ENCODE peak calls at places on chromosome 10, in seven cellular contexts. H, S, L, P, F, U and D are unnamed samples.

GRCh38 chr10:36608251-36608650 is 517.1 kb upstream of the ANKRD30A start:
- DNase-seq in H (peak), S (peak), L (no peak), P (no peak), F (no peak), U (no peak), D (no peak)

GRCh38 chr10:47413531-47414226 is 29.6 kb upstream of the ZNF488 start:
- DNase-seq in H (no peak), S (no peak), L (no peak), P (no peak), F (no peak), U (no peak), D (no peak)

GRCh38 chr10:103204353-103205255 is 11.5 kb upstream of the NT5C2 start:
- DNase-seq in H (no peak), S (no peak), L (peak), P (no peak), F (no peak), U (no peak), D (no peak)

GRCh38 chr10:94200148-94200846 is 162.4 kb downstream of the NOC3L start:
- DNase-seq in H (no peak), S (no peak), L (no peak), P (no peak), F (no peak), U (no peak), D (no peak)

GRCh38 chr10:76242956-76243355 is 811.5 kb downstream of the LRMDA start:
- DNase-seq in H (no peak), S (no peak), L (no peak), P (no peak), F (no peak), U (no peak), D (no peak)

GRCh38 chr10:119115921-119116320 is 12.0 kb downstream of the DENND10 start:
- DNase-seq in H (peak), S (peak), L (no peak), P (no peak), F (no peak), U (no peak), D (no peak)

GRCh38 chr10:7475046-7475860 is 64.4 kb upstream of the SFMBT2 start:
- DNase-seq in H (no peak), S (peak), L (peak), P (peak), F (no peak), U (no peak), D (no peak)

GRCh38 chr10:131980757-131981428 is 830 bp downstream of the BNIP3 start:
- DNase-seq in H (peak), S (peak), L (peak), P (no peak), F (no peak), U (no peak), D (no peak)

GRCh38 chr10:102352066-102352715 is 43.3 kb upstream of the NFKB2 start:
- DNase-seq in H (peak), S (peak), L (peak), P (peak), F (peak), U (peak), D (no peak)

GRCh38 chr10:121616291-121616690 is 18.0 kb upstream of the FGFR2 start:
- DNase-seq in H (no peak), S (no peak), L (no peak), P (no peak), F (no peak), U (no peak), D (no peak)

GRCh38 chr10:79001082-79001885 is 67.5 kb upstream of the ZMIZ1 start:
- DNase-seq in H (peak), S (peak), L (no peak), P (no peak), F (no peak), U (no peak), D (no peak)

GRCh38 chr10:63901916-63902315 is 380.7 kb downstream of the REEP3 start:
- DNase-seq in H (peak), S (no peak), L (peak), P (no peak), F (no peak), U (no peak), D (no peak)

GRCh38 chr10:51999089-51999488 is 299.7 kb upstream of the CSTF2T start:
- DNase-seq in H (peak), S (no peak), L (no peak), P (no peak), F (no peak), U (no peak), D (no peak)

GRCh38 chr10:130040817-130041330 is 69.8 kb downstream of the C10orf143 start:
- DNase-seq in H (no peak), S (no peak), L (no peak), P (no peak), F (no peak), U (no peak), D (peak)

GRCh38 chr10:44899450-44900080 is 11.6 kb upstream of the TMEM72 start:
- DNase-seq in H (no peak), S (no peak), L (no peak), P (no peak), F (no peak), U (no peak), D (no peak)

GRCh38 chr10:112677689-112678088 is 230.7 kb downstream of the VTI1A start:
- DNase-seq in H (no peak), S (peak), L (no peak), P (no peak), F (no peak), U (no peak), D (no peak)

GRCh38 chr10:63744060-63744941 is 223.1 kb downstream of the REEP3 start:
- DNase-seq in H (no peak), S (peak), L (no peak), P (no peak), F (no peak), U (no peak), D (no peak)

GRCh38 chr10:43202224-43202656 is 64.0 kb downstream of the CSGALNACT2 start:
- DNase-seq in H (no peak), S (peak), L (peak), P (no peak), F (peak), U (no peak), D (peak)

GRCh38 chr10:123301077-123301875 is 147.1 kb downstream of the BUB3 start:
- DNase-seq in H (peak), S (peak), L (peak), P (peak), F (no peak), U (no peak), D (no peak)

GRCh38 chr10:69270990-69271389 is 7.3 kb upstream of the HK1 start:
- DNase-seq in H (no peak), S (no peak), L (no peak), P (no peak), F (no peak), U (no peak), D (no peak)

GRCh38 chr10:80540644-80541143 is 3.0 kb downstream of the SH2D4B start:
- DNase-seq in H (no peak), S (no peak), L (no peak), P (no peak), F (peak), U (no peak), D (no peak)

GRCh38 chr10:69124558-69125121 is 662 bp downstream of the VPS26A start:
- DNase-seq in H (peak), S (peak), L (peak), P (peak), F (peak), U (peak), D (no peak)

GRCh38 chr10:110516815-110517492 is 19.2 kb downstream of the DUSP5 start:
- DNase-seq in H (no peak), S (no peak), L (no peak), P (no peak), F (peak), U (no peak), D (no peak)

GRCh38 chr10:117004627-117005453 is at the start of gene SHTN1:
- DNase-seq in H (peak), S (peak), L (peak), P (peak), F (no peak), U (no peak), D (peak)

GRCh38 chr10:97321807-97322195 is 2.7 kb downstream of the FRAT1 start:
- DNase-seq in H (no peak), S (no peak), L (peak), P (no peak), F (no peak), U (no peak), D (no peak)

GRCh38 chr10:113939212-113939860 is 84.9 kb downstream of the NHLRC2 start:
- DNase-seq in H (no peak), S (no peak), L (no peak), P (no peak), F (no peak), U (no peak), D (no peak)

GRCh38 chr10:4983615-4984216 is 19.9 kb downstream of the AKR1C2 start:
- DNase-seq in H (no peak), S (no peak), L (no peak), P (no peak), F (no peak), U (no peak), D (no peak)

GRCh38 chr10:29132821-29133156 is 156.1 kb upstream of the LYZL1 start:
- DNase-seq in H (no peak), S (no peak), L (peak), P (peak), F (no peak), U (no peak), D (no peak)

GRCh38 chr10:7410800-7411670 is at the start of gene SFMBT2:
- DNase-seq in H (peak), S (peak), L (peak), P (peak), F (peak), U (no peak), D (no peak)

GRCh38 chr10:127552446-127552845 is 3.3 kb downstream of the NPS start:
- DNase-seq in H (no peak), S (no peak), L (no peak), P (no peak), F (no peak), U (no peak), D (no peak)

GRCh38 chr10:53754851-53755250 is 982.3 kb upstream of the MBL2 start:
- DNase-seq in H (no peak), S (no peak), L (peak), P (no peak), F (no peak), U (no peak), D (no peak)

GRCh38 chr10:12081879-12082560 is 13.3 kb downstream of the DHTKD1 start:
- DNase-seq in H (peak), S (peak), L (no peak), P (no peak), F (no peak), U (no peak), D (no peak)

GRCh38 chr10:99874341-99875085 is 92.1 kb downstream of the ABCC2 start:
- DNase-seq in H (no peak), S (no peak), L (no peak), P (no peak), F (no peak), U (no peak), D (no peak)

GRCh38 chr10:90227259-90227658 is 525.9 kb downstream of the KIF20B start:
- DNase-seq in H (peak), S (peak), L (no peak), P (no peak), F (no peak), U (no peak), D (no peak)

GRCh38 chr10:56911906-56912480 is 550.9 kb upstream of the ZWINT start:
- DNase-seq in H (no peak), S (no peak), L (no peak), P (no peak), F (no peak), U (no peak), D (no peak)

GRCh38 chr10:121753726-121754476 is 155.7 kb upstream of the FGFR2 start:
- DNase-seq in H (peak), S (peak), L (no peak), P (no peak), F (no peak), U (peak), D (no peak)